ENCODE peak calls at places on chromosome 10, in ten cellular contexts. F is transverse colon, K is fibroblast of lung, N is left lung, V is dorsolateral prefrontal cortex, B is foreskin fibroblast, M is WTC11, L is lower lobe of right lung, Q is psoas muscle, O is GM23338. J is an unnamed sample.

GRCh38 chr10:72663971-72664370 is 28.0 kb upstream of the MCU start:
- DNase-seq in F (no peak), K (no peak), N (no peak), V (no peak), B (no peak), M (no peak), L (no peak), Q (no peak), O (no peak), J (no peak)

GRCh38 chr10:5959116-5959515 is 18.2 kb downstream of the IL15RA start:
- DNase-seq in F (no peak), K (no peak), N (no peak), V (no peak), B (no peak), M (no peak), L (peak; percentile 13), Q (no peak), O (no peak), J (peak; percentile 20)

GRCh38 chr10:74839708-74840107 is 13.3 kb downstream of the KAT6B start:
- DNase-seq in F (no peak), K (no peak), N (no peak), V (no peak), B (no peak), M (no peak), L (no peak), Q (no peak), O (no peak), J (no peak)

GRCh38 chr10:78700413-78700812 is 368.4 kb upstream of the ZMIZ1 start:
- DNase-seq in F (peak; percentile 22), K (no peak), N (no peak), V (no peak), B (peak; percentile 15), M (no peak), L (no peak), Q (no peak), O (no peak), J (no peak)

GRCh38 chr10:102043456-102043855 is 12.5 kb downstream of the ARMH3 start:
- DNase-seq in F (no peak), K (no peak), N (no peak), V (no peak), B (no peak), M (no peak), L (no peak), Q (no peak), O (no peak), J (no peak)

GRCh38 chr10:6343321-6344010 is 140.7 kb downstream of the PFKFB3 start:
- DNase-seq in F (no peak), K (no peak), N (no peak), V (no peak), B (no peak), M (no peak), L (no peak), Q (no peak), O (no peak), J (no peak)

GRCh38 chr10:113585949-113586348 is 33.1 kb downstream of the HABP2 start:
- DNase-seq in F (no peak), K (no peak), N (no peak), V (no peak), B (no peak), M (no peak), L (no peak), Q (no peak), O (no peak), J (no peak)

GRCh38 chr10:60718891-60719290 is 59.4 kb upstream of the CDK1 start:
- DNase-seq in F (no peak), K (peak; percentile 53), N (no peak), V (no peak), B (peak; percentile 7), M (no peak), L (no peak), Q (no peak), O (no peak), J (no peak)

GRCh38 chr10:96334888-96335526 is 23.8 kb downstream of the OPALIN start:
- DNase-seq in F (no peak), K (peak; percentile 55), N (no peak), V (peak; percentile 25), B (peak; percentile 32), M (no peak), L (no peak), Q (no peak), O (peak; percentile 84), J (no peak)

GRCh38 chr10:125159932-125160855 is at the start of gene CTBP2:
- DNase-seq in F (peak; percentile 59), K (peak; percentile 67), N (peak; percentile 89), V (no peak), B (peak; percentile 50), M (no peak), L (peak; percentile 66), Q (peak; percentile 81), O (peak; percentile 75), J (no peak)

GRCh38 chr10:31961264-31961663 is 32.6 kb upstream of the ARHGAP12 start:
- DNase-seq in F (no peak), K (no peak), N (no peak), V (no peak), B (no peak), M (no peak), L (no peak), Q (no peak), O (no peak), J (no peak)

GRCh38 chr10:71274901-71275796 is 43.9 kb upstream of the SLC29A3 start:
- DNase-seq in F (no peak), K (no peak), N (peak; percentile 26), V (no peak), B (no peak), M (no peak), L (no peak), Q (no peak), O (peak; percentile 42), J (no peak)
- TF ChIP-seq CTCF in F (no peak), K (no peak), N (no peak), V (no peak), B (no peak), M (no peak), L (no peak), Q (no peak), O (peak; percentile 31), J (no peak)

GRCh38 chr10:14397069-14397468 is 66.3 kb upstream of the FRMD4A start:
- DNase-seq in F (no peak), K (peak; percentile 97), N (peak; percentile 76), V (peak; percentile 87), B (peak; percentile 93), M (no peak), L (peak; percentile 64), Q (peak; percentile 85), O (peak; percentile 29), J (peak; percentile 94)

GRCh38 chr10:14394179-14394578 is 63.5 kb upstream of the FRMD4A start:
- DNase-seq in F (no peak), K (no peak), N (no peak), V (no peak), B (no peak), M (no peak), L (no peak), Q (no peak), O (no peak), J (no peak)

GRCh38 chr10:14391342-14391741 is 60.6 kb upstream of the FRMD4A start:
- DNase-seq in F (no peak), K (no peak), N (no peak), V (peak; percentile 25), B (no peak), M (no peak), L (no peak), Q (no peak), O (no peak), J (no peak)

GRCh38 chr10:14399641-14400040 is 68.9 kb upstream of the FRMD4A start:
- DNase-seq in F (no peak), K (no peak), N (no peak), V (no peak), B (no peak), M (no peak), L (no peak), Q (no peak), O (no peak), J (no peak)

GRCh38 chr10:14396441-14397048 is 65.8 kb upstream of the FRMD4A start:
- DNase-seq in F (no peak), K (no peak), N (no peak), V (no peak), B (peak; percentile 10), M (no peak), L (no peak), Q (no peak), O (peak; percentile 50), J (no peak)
- TF ChIP-seq CTCF in F (peak; percentile 42), K (peak; percentile 51), N (no peak), V (no peak), B (peak; percentile 56), M (peak; percentile 56), L (peak; percentile 22), Q (no peak), O (peak; percentile 28), J (peak; percentile 83)

DNA sequence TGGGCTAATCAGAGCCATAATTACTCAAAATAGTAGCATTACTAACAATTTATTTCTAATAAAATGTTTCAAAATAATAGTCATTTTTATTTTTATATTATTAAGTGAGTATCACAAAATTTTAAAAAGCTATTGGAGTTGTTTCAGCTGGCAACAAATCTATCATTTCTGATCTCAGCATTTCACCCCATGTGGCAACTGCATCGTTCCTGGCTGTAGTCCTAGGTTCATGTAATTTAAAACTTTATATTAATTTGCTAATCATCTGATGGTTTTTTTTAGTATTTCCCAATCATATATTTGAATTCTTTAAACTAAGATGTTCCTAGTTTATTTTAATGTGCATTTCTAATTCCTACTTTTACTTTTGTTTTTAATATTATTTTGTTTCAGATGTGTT is 293.0 kb upstream of the AKR1E2 start:
- DNase-seq in F (no peak), K (peak; percentile 82), N (no peak), V (no peak), B (no peak), M (no peak), L (no peak), Q (no peak), O (no peak), J (no peak)
- TF ChIP-seq CTCF in F (no peak), K (no peak), N (no peak), V (no peak), B (no peak), M (no peak), L (no peak), Q (no peak), O (no peak), J (no peak)

GRCh38 chr10:110141185-110141584 is 66.2 kb upstream of the MXI1 start:
- DNase-seq in F (peak; percentile 38), K (no peak), N (no peak), V (no peak), B (peak; percentile 4), M (no peak), L (no peak), Q (no peak), O (no peak), J (no peak)

GRCh38 chr10:110137142-110137545 is 70.3 kb upstream of the MXI1 start:
- DNase-seq in F (no peak), K (peak; percentile 88), N (no peak), V (no peak), B (peak; percentile 55), M (no peak), L (no peak), Q (no peak), O (peak; percentile 87), J (no peak)

GRCh38 chr10:110134917-110135316 is 72.5 kb upstream of the MXI1 start:
- DNase-seq in F (no peak), K (no peak), N (no peak), V (no peak), B (no peak), M (no peak), L (no peak), Q (no peak), O (no peak), J (no peak)

GRCh38 chr10:110141747-110142625 is 65.4 kb upstream of the MXI1 start:
- DNase-seq in F (peak; percentile 66), K (no peak), N (no peak), V (no peak), B (no peak), M (no peak), L (peak; percentile 63), Q (no peak), O (no peak), J (no peak)

GRCh38 chr10:110138197-110138812 is 69.1 kb upstream of the MXI1 start:
- DNase-seq in F (no peak), K (peak; percentile 81), N (no peak), V (no peak), B (peak; percentile 22), M (no peak), L (no peak), Q (no peak), O (peak; percentile 92), J (no peak)
- TF ChIP-seq CTCF in F (peak; percentile 62), K (peak; percentile 40), N (peak; percentile 69), V (peak; percentile 83), B (peak; percentile 56), M (peak; percentile 38), L (peak; percentile 73), Q (peak; percentile 69), O (peak; percentile 61), J (peak; percentile 89)